ENCODE peak calls at places on chromosomes 6 and 20, in six cellular contexts. T is activated naive CD4-positive, alpha-beta T cell; K is CD4-positive, alpha-beta T cell; B is nephron progenitor cell; N is GM23338; L is uterus. I is an unnamed sample.

GRCh38 chr6:14501914-14502313 is 384.3 kb downstream of the CD83 start:
- DNase-seq in T (no peak), K (no peak), B (no peak), N (no peak), L (no peak), I (no peak)

GRCh38 chr20:60206259-60206658 is 248.0 kb downstream of the CDH26 start:
- DNase-seq in T (no peak), K (no peak), B (peak), N (peak), L (no peak), I (no peak)

GRCh38 chr6:82720992-82721391 is 344.6 kb downstream of the UBE3D start:
- DNase-seq in T (no peak), K (no peak), B (no peak), N (no peak), L (no peak), I (no peak)

GRCh38 chr6:139944976-139945375 is 570.5 kb upstream of the CITED2 start:
- DNase-seq in T (no peak), K (no peak), B (no peak), N (no peak), L (no peak), I (no peak)

GRCh38 chr6:22447862-22448261 is 121.5 kb upstream of the HDGFL1 start:
- DNase-seq in T (no peak), K (no peak), B (no peak), N (no peak), L (no peak), I (no peak)

GRCh38 chr6:168129292-168130167 is 50.5 kb upstream of the FRMD1 start:
- DNase-seq in T (no peak), K (no peak), B (no peak), N (no peak), L (no peak), I (no peak)

GRCh38 chr20:34713194-34713943 is 9.2 kb downstream of the TP53INP2 start:
- DNase-seq in T (no peak), K (no peak), B (no peak), N (no peak), L (no peak), I (no peak)

GRCh38 chr6:77857421-77857820 is 204.6 kb downstream of the MEI4 start:
- DNase-seq in T (no peak), K (no peak), B (peak), N (no peak), L (no peak), I (no peak)

GRCh38 chr6:64220776-64221175 is 585.2 kb downstream of the PHF3 start:
- DNase-seq in T (no peak), K (no peak), B (no peak), N (no peak), L (no peak), I (no peak)

GRCh38 chr20:48461351-48461750 is 366.4 kb downstream of the PREX1 start:
- DNase-seq in T (no peak), K (no peak), B (no peak), N (no peak), L (no peak), I (no peak)

GRCh38 chr20:58344741-58345140 is 35.2 kb downstream of the RAB22A start:
- DNase-seq in T (no peak), K (no peak), B (no peak), N (no peak), L (no peak), I (no peak)

GRCh38 chr6:134447423-134447822 is 129.5 kb upstream of the SGK1 start:
- DNase-seq in T (no peak), K (no peak), B (no peak), N (no peak), L (no peak), I (no peak)

GRCh38 chr20:21936720-21937380 is 231.4 kb downstream of the PAX1 start:
- DNase-seq in T (no peak), K (no peak), B (no peak), N (peak), L (no peak), I (no peak)

GRCh38 chr20:39067526-39068216 is 105.5 kb downstream of the DHX35 start:
- DNase-seq in T (no peak), K (no peak), B (no peak), N (no peak), L (no peak), I (no peak)

GRCh38 chr6:112234596-112234995 is 19.8 kb downstream of the LAMA4 start:
- DNase-seq in T (no peak), K (no peak), B (no peak), N (no peak), L (no peak), I (no peak)

GRCh38 chr20:2920473-2920872 is 47.2 kb downstream of the PTPRA start:
- DNase-seq in T (no peak), K (no peak), B (no peak), N (peak), L (no peak), I (no peak)

GRCh38 chr20:44618318-44618731 is 33.2 kb downstream of the ADA start:
- DNase-seq in T (peak), K (peak), B (no peak), N (no peak), L (no peak), I (no peak)

GRCh38 chr6:37517411-37517812 is 17.7 kb upstream of the CCDC167 start:
- DNase-seq in T (peak), K (peak), B (no peak), N (no peak), L (no peak), I (no peak)

GRCh38 chr6:13453771-13454251 is 33.6 kb downstream of the GFOD1 start:
- DNase-seq in T (no peak), K (no peak), B (no peak), N (no peak), L (no peak), I (no peak)

GRCh38 chr20:41370176-41370575 is 3.6 kb upstream of the EMILIN3 start:
- DNase-seq in T (no peak), K (no peak), B (no peak), N (no peak), L (no peak), I (no peak)

GRCh38 chr6:8334113-8334512 is 101.2 kb downstream of the SLC35B3 start:
- DNase-seq in T (no peak), K (no peak), B (no peak), N (no peak), L (no peak), I (no peak)

GRCh38 chr20:60091284-60091683 is 133.1 kb downstream of the CDH26 start:
- DNase-seq in T (no peak), K (no peak), B (no peak), N (no peak), L (no peak), I (no peak)